ENCODE peak calls at places on chromosomes 7 and 10, in four cellular contexts. One of them, this sample, is unnamed.

GRCh38 chr7:6256709-6257535 is 15.5 kb downstream of the CYTH3 start:
- DNase-seq in OCI-LY7: no peak
- DNase-seq in GM23248: peak; percentile 92
- DNase-seq in adrenal gland: no peak
- DNase-seq in this sample: no peak

GRCh38 chr10:113053881-113054280 is 103.8 kb downstream of the TCF7L2 start:
- DNase-seq in GM23248: peak; percentile 56
- DNase-seq in OCI-LY7: no peak
- DNase-seq in adrenal gland: no peak
- DNase-seq in this sample: no peak

GRCh38 chr10:25113231-25114035 is 61.4 kb upstream of the GPR158 start:
- DNase-seq in OCI-LY7: peak; percentile 55
- DNase-seq in adrenal gland: peak; percentile 71
- DNase-seq in GM23248: peak; percentile 93
- DNase-seq in this sample: peak; percentile 65

GRCh38 chr7:100490483-100491191 is 6.9 kb downstream of the NYAP1 start:
- DNase-seq in OCI-LY7: no peak
- DNase-seq in GM23248: no peak
- DNase-seq in adrenal gland: no peak
- DNase-seq in this sample: no peak

GRCh38 chr7:107047902-107048782 is 3.6 kb downstream of the PRKAR2B start:
- DNase-seq in GM23248: no peak
- DNase-seq in adrenal gland: no peak
- DNase-seq in OCI-LY7: peak; percentile 58
- DNase-seq in this sample: no peak

GRCh38 chr10:94420998-94421397 is 18.7 kb downstream of the TBC1D12 start:
- DNase-seq in adrenal gland: no peak
- DNase-seq in OCI-LY7: no peak
- DNase-seq in GM23248: no peak
- DNase-seq in this sample: no peak

GRCh38 chr10:49783645-49784044 is 21.5 kb upstream of the OGDHL start:
- DNase-seq in GM23248: no peak
- DNase-seq in OCI-LY7: no peak
- DNase-seq in adrenal gland: no peak
- DNase-seq in this sample: no peak

GRCh38 chr7:114175140-114175539 is 239.5 kb upstream of the FOXP2 start:
- DNase-seq in adrenal gland: no peak
- DNase-seq in GM23248: peak; percentile 27
- DNase-seq in OCI-LY7: no peak
- DNase-seq in this sample: no peak

GRCh38 chr7:17580141-17580540 is 281.7 kb downstream of the AHR start:
- DNase-seq in OCI-LY7: no peak
- DNase-seq in GM23248: peak; percentile 96
- DNase-seq in adrenal gland: peak; percentile 41
- DNase-seq in this sample: peak; percentile 84

GRCh38 chr7:115662120-115662519 is 368.4 kb downstream of the TFEC start:
- DNase-seq in GM23248: peak; percentile 54
- DNase-seq in OCI-LY7: no peak
- DNase-seq in adrenal gland: no peak
- DNase-seq in this sample: no peak

GRCh38 chr10:110548002-110548401 is 19.5 kb upstream of the SMC3 start:
- DNase-seq in OCI-LY7: no peak
- DNase-seq in GM23248: no peak
- DNase-seq in adrenal gland: no peak
- DNase-seq in this sample: no peak

GRCh38 chr10:28497313-28498126 is 35.4 kb upstream of the WAC start:
- DNase-seq in adrenal gland: no peak
- DNase-seq in GM23248: no peak
- DNase-seq in OCI-LY7: no peak
- DNase-seq in this sample: no peak

GRCh38 chr10:132684164-132684891 is 101.6 kb downstream of the NKX6-2 start:
- DNase-seq in GM23248: peak; percentile 46
- DNase-seq in OCI-LY7: no peak
- DNase-seq in adrenal gland: peak; percentile 11
- DNase-seq in this sample: no peak

GRCh38 chr7:85041599-85042216 is 145.1 kb downstream of the SEMA3D start:
- DNase-seq in OCI-LY7: peak; percentile 39
- DNase-seq in adrenal gland: peak; percentile 55
- DNase-seq in GM23248: peak; percentile 74
- DNase-seq in this sample: peak; percentile 6

GRCh38 chr7:27064681-27065080 is 31.1 kb downstream of the HOXA1 start:
- DNase-seq in OCI-LY7: no peak
- DNase-seq in GM23248: peak; percentile 53
- DNase-seq in adrenal gland: no peak
- DNase-seq in this sample: no peak

GRCh38 chr7:141290365-141290764 is 216.5 kb downstream of the TMEM178B start:
- DNase-seq in OCI-LY7: no peak
- DNase-seq in adrenal gland: no peak
- DNase-seq in GM23248: no peak
- DNase-seq in this sample: no peak

GRCh38 chr10:30581779-30582380 is 47.7 kb downstream of the LYZL2 start:
- DNase-seq in OCI-LY7: peak; percentile 52
- DNase-seq in adrenal gland: peak; percentile 32
- DNase-seq in GM23248: peak; percentile 61
- DNase-seq in this sample: peak; percentile 18

DNA sequence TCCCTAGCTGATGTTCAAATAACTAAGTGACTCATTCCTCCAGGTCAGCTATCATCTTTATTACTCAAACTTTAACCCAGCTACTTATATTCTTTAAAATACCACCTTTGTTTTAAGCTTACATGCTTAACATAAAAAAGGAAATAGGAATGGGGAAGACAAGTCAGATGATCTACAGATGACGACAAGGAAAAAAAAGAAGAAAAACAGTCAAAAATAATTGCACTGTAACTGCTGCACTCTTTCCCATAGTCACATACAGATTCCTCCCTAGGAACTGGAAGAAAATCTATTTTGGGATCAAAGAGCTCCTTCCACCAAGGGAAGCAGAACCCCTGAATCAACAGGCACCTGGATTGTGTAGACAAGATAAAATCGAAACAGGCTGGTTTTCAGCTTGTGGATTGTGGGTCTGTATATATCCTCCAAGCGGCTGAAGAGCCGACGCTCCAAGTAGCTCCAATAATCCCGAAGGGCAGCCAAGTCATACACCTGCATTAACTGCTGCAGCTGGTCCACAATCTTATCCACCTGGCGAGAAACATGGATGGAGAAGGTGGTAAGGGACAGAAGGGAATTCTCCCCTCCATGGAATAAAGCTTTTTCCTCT is 2.0 kb downstream of the WDR91 start:
- DNase-seq in adrenal gland: no peak
- DNase-seq in GM23248: no peak
- DNase-seq in OCI-LY7: no peak
- DNase-seq in this sample: no peak
- H3K4me3 ChIP-seq in adrenal gland: no peak overlapping the region
- H3K4me3 ChIP-seq in GM23248: no peak overlapping the region
- H3K4me3 ChIP-seq in OCI-LY7: no peak overlapping the region
- H3K4me3 ChIP-seq in this sample: no peak overlapping the region

GRCh38 chr10:102596506-102596971 is 47.7 kb upstream of the TRIM8 start:
- DNase-seq in adrenal gland: peak; percentile 53
- DNase-seq in OCI-LY7: peak; percentile 64
- DNase-seq in GM23248: peak; percentile 77
- DNase-seq in this sample: peak; percentile 44
- H3K36me3 ChIP-seq in adrenal gland: peaks cover 26% of the 10 kb centered on the region
- H3K36me3 ChIP-seq in OCI-LY7: no peaks in the 10 kb centered on the region
- H3K36me3 ChIP-seq in GM23248: no peaks in the 10 kb centered on the region
- H3K36me3 ChIP-seq in this sample: peaks cover 2% of the 10 kb centered on the region

DNA sequence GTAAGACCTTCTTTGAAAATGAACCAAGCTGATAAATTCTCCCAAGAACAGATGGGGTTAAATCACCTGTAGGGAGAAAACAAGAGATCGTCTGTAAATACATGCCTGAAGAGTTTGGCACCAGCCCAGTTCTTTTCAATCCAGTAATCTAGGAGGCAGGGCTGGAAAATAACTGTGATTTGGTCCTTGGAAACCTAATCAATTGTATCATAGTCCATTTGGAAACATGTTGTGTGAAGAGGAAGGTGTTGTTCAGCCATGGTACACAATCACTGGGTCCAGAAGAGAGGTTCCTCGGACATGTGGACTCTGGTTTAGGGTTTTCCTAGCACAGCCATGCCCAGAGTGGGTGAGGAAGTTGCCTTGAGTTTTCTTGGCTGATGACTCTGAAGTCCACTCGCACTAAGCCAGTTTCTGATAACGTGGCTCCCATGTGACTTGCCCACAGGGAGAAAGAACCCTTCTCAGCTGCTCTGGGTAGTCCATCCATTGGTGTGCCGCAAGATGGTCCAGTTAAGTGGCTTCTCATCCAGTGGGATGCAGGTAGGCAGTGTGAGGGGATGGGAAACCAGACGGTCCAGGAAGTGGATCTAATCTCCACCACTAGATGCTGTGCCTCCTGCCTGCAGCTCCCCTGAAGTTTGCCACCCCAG is 5.1 kb downstream of the BLNK start:
- DNase-seq in OCI-LY7: no peak
- DNase-seq in GM23248: no peak
- DNase-seq in adrenal gland: no peak
- DNase-seq in this sample: no peak
- H3K4me3 ChIP-seq in OCI-LY7: peak overlapping the region; percentile 90
- H3K4me3 ChIP-seq in GM23248: no peak overlapping the region
- H3K4me3 ChIP-seq in adrenal gland: no peak overlapping the region
- H3K4me3 ChIP-seq in this sample: no peak overlapping the region

DNA sequence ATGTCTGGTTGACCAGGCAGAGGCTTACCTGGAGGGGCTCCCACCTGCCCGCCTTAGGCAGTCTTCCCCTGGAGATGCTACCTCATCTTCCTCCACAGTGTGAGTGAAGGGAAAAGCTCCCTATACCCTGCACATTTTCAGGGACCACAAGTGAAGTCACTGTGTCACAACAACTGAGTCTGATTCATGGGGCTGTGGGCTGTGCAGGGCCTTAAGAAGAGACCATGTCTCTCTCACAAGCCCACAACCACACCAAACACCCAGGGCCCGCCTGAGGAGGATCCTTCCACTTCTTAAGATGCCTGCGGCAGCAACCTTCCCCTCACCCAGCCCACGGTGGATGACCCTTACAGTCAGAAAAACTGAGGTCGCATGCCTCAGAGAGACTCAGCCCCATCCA is 118.3 kb downstream of the KMT2E start:
- DNase-seq in adrenal gland: no peak
- DNase-seq in OCI-LY7: no peak
- DNase-seq in GM23248: no peak
- DNase-seq in this sample: no peak
- H3K36me3 ChIP-seq in adrenal gland: peaks cover 7% of the 10 kb centered on the region
- H3K36me3 ChIP-seq in OCI-LY7: peaks cover 8% of the 10 kb centered on the region
- H3K36me3 ChIP-seq in GM23248: peaks cover 4% of the 10 kb centered on the region
- H3K36me3 ChIP-seq in this sample: no peaks in the 10 kb centered on the region

GRCh38 chr7:24932815-24933214 is 47.2 kb downstream of the OSBPL3 start:
- DNase-seq in OCI-LY7: peak; percentile 87
- DNase-seq in adrenal gland: no peak
- DNase-seq in GM23248: no peak
- DNase-seq in this sample: peak; percentile 57
- H3K4me3 ChIP-seq in OCI-LY7: peak overlapping the region; percentile 59
- H3K4me3 ChIP-seq in adrenal gland: no peak overlapping the region
- H3K4me3 ChIP-seq in GM23248: no peak overlapping the region
- H3K4me3 ChIP-seq in this sample: no peak overlapping the region

This sample was measured in MG63.